ENCODE peak calls at places on chromosome 1, in five cellular contexts. E is aorta, L is endothelial cell, S is NCI-H748 treated with DMSO at 0.1 percent for 48 hours, V is IMR-90. C is an unnamed sample.

GRCh38 chr1:159924025-159924790 is 1.1 kb downstream of the TAGLN2 start:
- DNase-seq in E (peak; percentile 95), L (peak; percentile 47), S (peak; percentile 45), V (peak; percentile 89), C (peak; percentile 68)

GRCh38 chr1:83029916-83030315 is 969.0 kb downstream of the TTLL7 start:
- DNase-seq in E (no peak), L (no peak), S (no peak), V (no peak), C (no peak)

GRCh38 chr1:205928256-205928655 is 15.0 kb downstream of the SLC26A9 start:
- DNase-seq in E (no peak), L (no peak), S (no peak), V (no peak), C (no peak)

GRCh38 chr1:225767591-225768540 is 9.8 kb upstream of the SRP9 start:
- DNase-seq in E (peak; percentile 87), L (no peak), S (no peak), V (peak; percentile 56), C (no peak)

GRCh38 chr1:217105432-217105831 is 382.2 kb upstream of the ESRRG start:
- DNase-seq in E (no peak), L (no peak), S (peak; percentile 69), V (no peak), C (no peak)

GRCh38 chr1:20686878-20687725 is 25.9 kb upstream of the DDOST start:
- DNase-seq in E (no peak), L (no peak), S (no peak), V (no peak), C (no peak)

GRCh38 chr1:180343931-180344406 is 113.9 kb downstream of the LHX4 start:
- DNase-seq in E (no peak), L (no peak), S (peak; percentile 92), V (peak; percentile 47), C (no peak)

GRCh38 chr1:38789498-38790169 is 69.9 kb downstream of the RRAGC start:
- DNase-seq in E (no peak), L (no peak), S (peak; percentile 15), V (no peak), C (no peak)

GRCh38 chr1:44114098-44114497 is 4.5 kb upstream of the KLF17 start:
- DNase-seq in E (no peak), L (no peak), S (no peak), V (no peak), C (no peak)

GRCh38 chr1:85342177-85342576 is 65.7 kb upstream of the BCL10 start:
- DNase-seq in E (no peak), L (no peak), S (no peak), V (peak; percentile 77), C (no peak)

GRCh38 chr1:220787069-220787614 is 429 bp downstream of the MTARC1 start:
- DNase-seq in E (no peak), L (no peak), S (peak; percentile 27), V (no peak), C (no peak)

GRCh38 chr1:22976461-22977243 is 4.0 kb upstream of the LACTBL1 start:
- DNase-seq in E (peak; percentile 75), L (peak; percentile 75), S (peak; percentile 41), V (peak; percentile 85), C (peak; percentile 57)

GRCh38 chr1:40886318-40887011 is 24.3 kb upstream of the CITED4 start:
- DNase-seq in E (no peak), L (no peak), S (no peak), V (no peak), C (no peak)

GRCh38 chr1:221845650-221846371 is 103.9 kb upstream of the DUSP10 start:
- DNase-seq in E (no peak), L (no peak), S (peak; percentile 17), V (peak; percentile 94), C (no peak)

GRCh38 chr1:21289700-21290545 is at the start of gene ECE1:
- DNase-seq in E (peak; percentile 62), L (peak; percentile 62), S (no peak), V (no peak), C (no peak)

GRCh38 chr1:107622975-107623374 is 342.0 kb downstream of the VAV3 start:
- DNase-seq in E (no peak), L (no peak), S (no peak), V (peak; percentile 23), C (no peak)

GRCh38 chr1:204854286-204854685 is 16.4 kb upstream of the NFASC start:
- DNase-seq in E (no peak), L (no peak), S (no peak), V (no peak), C (no peak)

GRCh38 chr1:13535227-13535626 is 21.4 kb upstream of the LRRC38 start:
- DNase-seq in E (no peak), L (no peak), S (no peak), V (no peak), C (no peak)

GRCh38 chr1:243943671-243944428 is 93.8 kb upstream of the AKT3 start:
- DNase-seq in E (no peak), L (no peak), S (no peak), V (no peak), C (no peak)

GRCh38 chr1:207849016-207849415 is 61.9 kb downstream of the CD34 start:
- DNase-seq in E (no peak), L (no peak), S (no peak), V (no peak), C (no peak)

GRCh38 chr1:32241011-32241763 is 5.8 kb upstream of the FAM167B start:
- DNase-seq in E (peak; percentile 78), L (peak; percentile 49), S (no peak), V (peak; percentile 66), C (peak; percentile 57)

GRCh38 chr1:18882511-18882910 is 19.8 kb downstream of the ALDH4A1 start:
- DNase-seq in E (no peak), L (no peak), S (no peak), V (peak; percentile 45), C (no peak)